ENCODE peak calls at places on chromosomes 11 and 22, in nine cellular contexts. A is vagina, N is esophagus squamous epithelium, I is A549, R is ovary, Z is IMR-90, Y is body of pancreas, C is stomach, J is testis. S is an unnamed sample.
A peak's percentile ranks its signal among the peaks of the same experiment; 100 is the strongest.

GRCh38 chr22:32511274-32511673 is 36.7 kb downstream of the FBXO7 start:
- DNase-seq in R (no peak), J (no peak), A (no peak), Z (no peak), N (no peak), Y (no peak), I (no peak), C (no peak), S (no peak)

GRCh38 chr11:44621140-44621681 is 55.7 kb downstream of the CD82 start:
- DNase-seq in J (peak; percentile 86), A (peak; percentile 86), I (peak; percentile 75), C (peak; percentile 70), Z (peak; percentile 41), Y (peak; percentile 51), R (peak; percentile 80), N (no peak), S (peak; percentile 77)

GRCh38 chr11:102010776-102011500 is 36.3 kb upstream of the CFAP300 start:
- DNase-seq in R (no peak), N (no peak), A (no peak), C (peak; percentile 67), Y (peak; percentile 10), J (peak; percentile 48), I (peak; percentile 77), Z (peak; percentile 82), S (peak; percentile 79)

GRCh38 chr22:23266780-23267179 is 86.5 kb downstream of the BCR start:
- DNase-seq in I (no peak), J (no peak), R (no peak), Y (no peak), Z (no peak), A (no peak), N (no peak), C (no peak), S (no peak)

GRCh38 chr22:26709617-26710390 is 52.4 kb downstream of the MIAT start:
- DNase-seq in Y (no peak), R (no peak), A (no peak), C (no peak), I (no peak), J (no peak), Z (peak; percentile 76), N (no peak), S (no peak)

GRCh38 chr22:27133951-27134664 is 476.7 kb downstream of the MIAT start:
- DNase-seq in C (peak; percentile 44), R (no peak), N (no peak), Z (peak; percentile 86), J (no peak), I (peak; percentile 73), Y (peak; percentile 56), A (no peak), S (peak; percentile 21)

GRCh38 chr11:14672635-14673034 is 29.0 kb downstream of the PDE3B start:
- DNase-seq in C (no peak), R (no peak), N (no peak), Y (no peak), A (no peak), Z (peak; percentile 73), I (no peak), J (no peak), S (no peak)

GRCh38 chr11:72787262-72788104 is 6.4 kb downstream of the STARD10 start:
- DNase-seq in R (no peak), I (no peak), Z (no peak), J (no peak), Y (peak; percentile 74), C (no peak), A (no peak), N (no peak), S (peak; percentile 72)

GRCh38 chr11:122743949-122744876 is 88.7 kb downstream of the UBASH3B start:
- DNase-seq in J (no peak), R (no peak), Y (peak; percentile 41), C (peak; percentile 31), A (no peak), N (no peak), Z (no peak), I (no peak), S (peak; percentile 61)

GRCh38 chr11:26976389-26976788 is 17.5 kb upstream of the FIBIN start:
- DNase-seq in R (no peak), Z (peak; percentile 94), C (no peak), J (no peak), I (no peak), N (no peak), Y (no peak), A (no peak), S (no peak)

GRCh38 chr11:59463176-59463575 is 6.4 kb downstream of the OR4D6 start:
- DNase-seq in A (no peak), N (no peak), C (no peak), I (no peak), J (no peak), R (peak; percentile 31), Y (no peak), Z (no peak), S (no peak)

GRCh38 chr11:78432956-78433355 is 15.3 kb upstream of the GAB2 start:
- DNase-seq in Y (no peak), A (no peak), I (no peak), Z (no peak), C (no peak), R (no peak), N (no peak), J (no peak), S (no peak)

GRCh38 chr11:8871283-8871775 is 39.7 kb upstream of the AKIP1 start:
- DNase-seq in A (peak; percentile 89), N (peak; percentile 1), I (peak; percentile 73), Y (peak; percentile 66), C (peak; percentile 56), Z (peak; percentile 94), R (peak; percentile 83), J (peak; percentile 86), S (peak; percentile 57)

GRCh38 chr11:83975984-83976383 is 689.8 kb upstream of the CCDC90B start:
- DNase-seq in J (no peak), I (no peak), Y (no peak), C (no peak), A (no peak), N (no peak), Z (no peak), R (no peak), S (no peak)

GRCh38 chr11:116030697-116031331 is 526.6 kb upstream of the CADM1 start:
- DNase-seq in I (no peak), Y (no peak), A (no peak), C (no peak), N (no peak), Z (no peak), J (no peak), R (no peak), S (no peak)

GRCh38 chr11:60968223-60968622 is 3.3 kb upstream of the CD6 start:
- DNase-seq in A (no peak), C (no peak), J (no peak), N (no peak), R (no peak), I (no peak), Z (no peak), Y (no peak), S (no peak)

GRCh38 chr22:28923826-28924732 is 40.7 kb downstream of the ZNRF3 start:
- DNase-seq in N (no peak), C (peak; percentile 86), J (peak; percentile 41), I (no peak), Y (peak; percentile 84), A (no peak), R (peak; percentile 61), Z (no peak), S (peak; percentile 38)

DNA sequence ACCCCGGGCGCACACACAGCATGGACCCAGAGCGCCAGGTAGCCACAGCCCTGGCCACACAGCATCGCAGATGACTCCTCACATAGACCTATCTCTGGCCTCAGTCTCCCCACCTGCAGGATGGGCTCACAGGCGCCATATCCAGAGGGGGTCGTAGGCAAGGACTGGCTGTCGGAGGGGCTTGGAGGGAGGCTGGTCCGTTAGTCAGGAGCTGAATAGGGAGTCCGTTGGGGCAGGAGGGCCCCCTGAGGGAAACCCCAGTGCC is 2.1 kb downstream of the PLXNB2 start:
- DNase-seq in A (no peak), C (no peak), Z (no peak), Y (no peak), R (no peak), I (no peak), N (no peak), J (no peak), S (no peak)
- TF ChIP-seq POLR2A in A (no peak), C (no peak), Z (no peak), Y (no peak), R (no peak), I (no peak), N (no peak), J (no peak), S (no peak)

DNA sequence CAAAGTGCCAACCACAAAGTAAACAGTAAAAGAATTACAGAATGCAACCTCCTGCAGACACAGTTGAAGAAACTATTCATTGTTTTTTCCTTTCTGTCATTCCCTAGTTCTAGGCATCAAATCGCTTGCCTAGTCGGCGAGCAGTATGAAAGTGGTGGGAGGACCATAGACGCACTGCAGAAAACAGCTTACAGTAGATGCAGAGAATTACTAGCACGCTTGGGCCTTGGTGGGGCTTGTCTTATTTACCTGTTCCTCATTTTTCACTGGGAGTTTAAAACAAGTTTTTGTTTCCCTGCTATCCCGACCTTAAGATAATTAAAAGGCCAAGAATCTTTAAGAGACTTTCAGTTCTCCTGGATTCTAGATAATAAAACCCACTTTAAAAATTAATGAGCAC is 742 bp upstream of the ARL14EP start:
- DNase-seq in J (no peak), R (no peak), N (no peak), I (no peak), Y (no peak), A (no peak), Z (no peak), C (no peak), S (no peak)
- H3K27ac ChIP-seq in J (no peak overlapping the region), R (no peak overlapping the region), N (no peak overlapping the region), I (peak overlapping the region; percentile 63), Y (no peak overlapping the region), A (no peak overlapping the region), Z (no peak overlapping the region), C (no peak overlapping the region), S (no peak overlapping the region)

DNA sequence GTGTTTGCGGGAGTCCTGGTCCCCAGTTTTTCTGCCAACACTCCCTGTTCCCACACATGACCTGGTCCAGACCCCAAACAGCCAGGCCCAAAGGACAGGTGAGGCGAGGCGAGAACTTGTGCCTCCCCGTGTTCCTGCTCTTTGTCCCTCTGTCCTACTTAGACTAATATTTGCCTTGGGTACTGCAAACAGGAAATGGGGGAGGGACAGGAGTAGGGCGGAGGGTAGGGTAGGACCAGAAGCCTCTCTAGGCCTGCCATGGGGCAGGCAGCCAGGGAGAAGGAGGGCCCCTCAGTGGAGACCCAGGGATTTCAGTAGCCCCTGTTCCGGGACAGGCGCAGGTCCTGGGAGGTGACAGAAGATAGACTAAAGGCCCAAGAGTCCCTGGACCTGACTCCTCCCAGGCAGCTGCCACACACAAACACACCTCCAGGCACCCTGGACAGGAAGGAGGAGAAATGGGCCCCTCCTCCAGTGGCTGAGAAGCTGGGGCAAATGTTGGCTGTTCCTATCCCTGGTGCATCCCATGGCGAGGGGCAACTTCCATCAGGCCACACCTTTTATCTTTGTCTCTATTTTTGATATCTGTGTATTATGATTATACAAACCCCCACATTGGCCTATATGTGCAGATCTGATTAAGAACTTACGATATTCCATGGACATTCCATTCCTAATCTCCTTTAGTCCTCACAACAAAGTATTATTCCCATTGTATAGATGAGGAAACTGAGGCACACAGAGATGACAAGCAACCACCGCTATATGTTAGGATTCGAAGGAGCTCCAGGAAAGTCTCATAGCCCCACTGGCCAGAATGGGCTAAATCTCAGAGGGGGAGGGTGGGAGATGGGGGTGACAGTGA is 626 bp upstream of the F2 start:
- DNase-seq in A (no peak), R (no peak), I (peak; percentile 87), J (no peak), Z (no peak), Y (peak; percentile 20), C (peak; percentile 77), N (no peak), S (peak; percentile 51)
- TF ChIP-seq POLR2A in A (no peak), R (no peak), I (no peak), J (no peak), Z (no peak), Y (no peak), C (no peak), N (no peak), S (peak; percentile 60)

GRCh38 chr11:114135737-114136151 is 76.2 kb downstream of the ZBTB16 start:
- DNase-seq in N (no peak), J (no peak), Y (no peak), I (no peak), R (no peak), C (no peak), A (no peak), Z (no peak), S (no peak)
- H3K27ac ChIP-seq in N (peak overlapping the region; percentile 99), J (no peak overlapping the region), Y (no peak overlapping the region), I (no peak overlapping the region), R (no peak overlapping the region), C (peak overlapping the region; percentile 99), A (peak overlapping the region; percentile 32), Z (no peak overlapping the region), S (peak overlapping the region; percentile 96)

S was measured in transverse colon.